ENCODE peak calls at places on chromosomes 4 and X, in six cellular contexts. N is retinal pigment epithelial cell; K is stimulated activated effector memory CD8-positive, alpha-beta T cell treated with anti-CD3 and anti-CD28 coated beads, Interleukin-12 subunit alpha, Interleukin-12 subunit beta, amount 100 ng/mL, for 72 hours; R is uterus; M is RPMI7951; S is T-helper 1 cell. J is an unnamed sample.

GRCh38 chr4:70902577-70903281 is 560 bp downstream of the MOB1B start:
- DNase-seq in M (no peak), K (no peak), N (no peak), S (no peak), R (no peak), J (no peak)

GRCh38 chrX:113959912-113960626 is 623.8 kb upstream of the HTR2C start:
- DNase-seq in K (no peak), S (no peak), N (no peak), M (no peak), R (no peak), J (no peak)

GRCh38 chr4:133969202-133969873 is 232.3 kb downstream of the PABPC4L start:
- DNase-seq in N (peak), M (peak), S (no peak), K (no peak), R (no peak), J (no peak)

GRCh38 chr4:54709281-54709854 is 51.6 kb downstream of the KIT start:
- DNase-seq in S (no peak), K (no peak), R (no peak), M (peak), N (no peak), J (no peak)

GRCh38 chrX:118347131-118347530 is 1.2 kb downstream of the WDR44 start:
- DNase-seq in R (no peak), M (peak), S (no peak), N (no peak), K (no peak), J (no peak)

GRCh38 chrX:11287505-11287904 is 5.7 kb upstream of the AMELX start:
- DNase-seq in M (no peak), R (no peak), N (no peak), S (no peak), K (no peak), J (no peak)

GRCh38 chr4:94917146-94917545 is 159.4 kb downstream of the BMPR1B start:
- DNase-seq in S (no peak), M (no peak), N (no peak), K (no peak), R (no peak), J (no peak)

GRCh38 chrX:56986138-56986537 is 9.2 kb downstream of the SPIN3 start:
- DNase-seq in M (no peak), S (no peak), R (no peak), N (no peak), K (no peak), J (no peak)

GRCh38 chrX:96685205-96686099 is 810 bp downstream of the DIAPH2 start:
- DNase-seq in S (peak), N (no peak), M (peak), R (peak), K (peak), J (peak)

GRCh38 chrX:154761977-154762528 is 611 bp upstream of the DKC1 start:
- DNase-seq in S (no peak), M (peak), K (no peak), N (no peak), R (no peak), J (peak)

J was measured in spleen.